ENCODE peak calls at places on chromosomes 16 and 17, in five cellular contexts. G is thoracic aorta, J is breast epithelium, K is cardiac muscle cell, E is omental fat pad. C is an unnamed sample.

GRCh38 chr17:39677581-39678339 is 9.5 kb downstream of the PNMT start:
- DNase-seq in J (no peak), E (no peak), K (peak), G (peak), C (peak)

GRCh38 chr17:3802461-3803307 is 1.7 kb upstream of the ITGAE start:
- DNase-seq in G (no peak), K (no peak), E (no peak), J (no peak), C (no peak)

GRCh38 chr17:27633312-27634025 is 2.5 kb downstream of the LGALS9 start:
- DNase-seq in J (no peak), K (no peak), E (no peak), G (no peak), C (no peak)

GRCh38 chr17:80938556-80938955 is 53.1 kb upstream of the CHMP6 start:
- DNase-seq in J (no peak), E (no peak), K (no peak), G (no peak), C (no peak)

GRCh38 chr16:23905027-23905426 is 69.2 kb downstream of the PRKCB start:
- DNase-seq in K (peak), G (no peak), J (no peak), E (no peak), C (no peak)

GRCh38 chr17:5286846-5287245 is 4.8 kb downstream of the RABEP1 start:
- DNase-seq in K (no peak), J (no peak), E (no peak), G (no peak), C (no peak)

GRCh38 chr16:78579020-78579419 is 479.6 kb downstream of the WWOX start:
- DNase-seq in G (no peak), J (no peak), E (no peak), K (no peak), C (no peak)

GRCh38 chr17:28615260-28615940 is 1.4 kb upstream of the RSKR start:
- DNase-seq in G (no peak), J (no peak), E (no peak), K (no peak), C (no peak)

GRCh38 chr17:41647940-41648410 is 23.6 kb upstream of the KRT17 start:
- DNase-seq in J (peak), G (peak), K (peak), E (peak), C (peak)

GRCh38 chr17:39027037-39027436 is 59.8 kb upstream of the FBXO47 start:
- DNase-seq in G (no peak), E (no peak), K (peak), J (peak), C (peak)

GRCh38 chr16:87210949-87211348 is 106.2 kb downstream of the C16orf95 start:
- DNase-seq in G (no peak), J (no peak), K (no peak), E (no peak), C (no peak)

GRCh38 chr17:51703364-51704341 is 443.3 kb downstream of the UTP18 start:
- DNase-seq in J (peak), G (peak), K (no peak), E (no peak), C (no peak)

GRCh38 chr16:65044861-65045260 is 77.0 kb downstream of the CDH11 start:
- DNase-seq in K (no peak), J (no peak), G (no peak), E (no peak), C (no peak)

GRCh38 chr17:273994-274832 is 78.4 kb downstream of the RPH3AL start:
- DNase-seq in E (no peak), J (no peak), G (no peak), K (no peak), C (peak)

GRCh38 chr17:77254961-77255741 is 114.4 kb downstream of the SEC14L1 start:
- DNase-seq in G (no peak), J (peak), E (no peak), K (no peak), C (no peak)

GRCh38 chr16:10003486-10003885 is 178.7 kb downstream of the GRIN2A start:
- DNase-seq in G (no peak), E (no peak), K (no peak), J (no peak), C (no peak)

GRCh38 chr16:27972500-27972899 is 91.0 kb downstream of the GSG1L start:
- DNase-seq in G (no peak), E (no peak), J (no peak), K (peak), C (no peak)

GRCh38 chr16:88558457-88559442 is 11.5 kb upstream of the ZC3H18 start:
- DNase-seq in K (peak), G (no peak), J (peak), E (no peak), C (no peak)
- TF ChIP-seq CTCF in K (peak), G (peak), J (peak), E (no peak), C (peak)

GRCh38 chr16:878071-878784 is 77.7 kb upstream of the GNG13 start:
- DNase-seq in K (no peak), G (no peak), E (no peak), J (no peak), C (no peak)
- TF ChIP-seq CTCF in K (no peak), G (no peak), E (no peak), J (no peak), C (no peak)

DNA sequence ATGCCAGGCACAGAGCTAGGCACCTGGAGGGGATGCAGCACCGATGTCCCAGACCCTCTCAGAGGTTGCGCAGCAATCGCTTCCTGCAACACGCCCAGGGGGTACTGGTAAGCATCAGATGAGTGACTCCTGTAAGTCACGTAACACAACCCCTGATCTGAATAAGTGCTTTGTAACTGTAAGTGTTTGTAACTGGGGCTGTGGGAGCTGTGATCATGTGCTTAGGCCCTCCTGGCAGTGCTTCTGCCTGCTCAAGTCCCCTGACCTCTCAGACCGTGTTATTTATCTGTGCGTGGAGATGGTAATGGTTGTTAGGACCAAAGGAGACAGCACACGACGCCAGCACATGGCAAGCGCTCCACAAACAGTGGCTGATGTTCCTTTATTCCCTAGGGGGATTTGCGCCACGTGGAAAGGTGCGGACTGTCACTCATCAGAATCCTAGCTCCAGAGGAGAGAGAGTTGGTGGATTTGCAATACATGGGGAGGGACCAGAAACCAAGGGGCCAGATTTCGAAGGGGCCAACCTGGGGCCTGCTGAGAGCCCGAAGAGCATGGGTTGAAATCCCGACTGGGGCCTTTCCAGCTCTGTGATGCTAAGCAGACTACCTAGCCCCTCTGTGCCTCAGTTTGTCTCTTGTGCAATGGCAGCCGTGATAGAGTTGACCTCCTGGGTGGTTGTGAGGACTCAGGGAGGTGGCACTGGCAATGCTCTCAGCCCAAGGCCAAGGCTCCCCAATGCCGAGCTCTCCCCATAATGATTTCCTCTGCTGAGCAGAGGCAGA is 151.8 kb downstream of the IRF8 start:
- DNase-seq in J (no peak), K (peak), E (no peak), G (no peak), C (no peak)
- TF ChIP-seq CTCF in J (no peak), K (no peak), E (no peak), G (no peak), C (no peak)

GRCh38 chr17:44362056-44362355 is 1.6 kb downstream of the FAM171A2 start:
- DNase-seq in G (no peak), K (no peak), J (no peak), E (no peak), C (no peak)

GRCh38 chr17:44361292-44362055 is 2.2 kb downstream of the FAM171A2 start:
- DNase-seq in J (no peak), E (no peak), K (no peak), G (no peak), C (no peak)

GRCh38 chr17:44360144-44360533 is 3.5 kb downstream of the FAM171A2 start:
- DNase-seq in J (no peak), E (no peak), K (no peak), G (no peak), C (no peak)

GRCh38 chr17:44359458-44360143 is 4.1 kb downstream of the FAM171A2 start:
- DNase-seq in E (no peak), J (no peak), K (no peak), G (no peak), C (no peak)

DNA sequence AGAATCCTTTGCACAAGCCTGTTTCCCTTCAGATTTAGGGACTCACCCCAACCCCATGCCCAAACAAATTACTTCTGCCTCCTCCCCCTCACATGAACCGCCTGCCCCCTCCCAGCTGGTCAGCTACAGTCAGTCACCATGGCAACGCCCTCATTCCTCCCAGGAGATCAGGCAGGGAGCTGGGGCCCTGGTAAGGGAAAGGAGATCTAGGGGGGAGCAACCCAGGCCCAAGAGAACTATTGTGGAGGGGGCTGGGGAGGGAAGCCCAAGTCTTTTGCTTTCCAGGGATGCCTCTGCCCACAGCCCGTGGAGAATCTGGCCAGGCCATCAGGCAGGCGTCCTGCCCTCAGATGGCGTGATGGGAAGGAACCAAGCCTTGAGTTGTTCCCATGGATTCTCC is 2.8 kb downstream of the FAM171A2 start:
- DNase-seq in G (no peak), K (peak), E (no peak), J (no peak), C (peak)
- TF ChIP-seq CTCF in G (no peak), K (no peak), E (no peak), J (no peak), C (no peak)

DNA sequence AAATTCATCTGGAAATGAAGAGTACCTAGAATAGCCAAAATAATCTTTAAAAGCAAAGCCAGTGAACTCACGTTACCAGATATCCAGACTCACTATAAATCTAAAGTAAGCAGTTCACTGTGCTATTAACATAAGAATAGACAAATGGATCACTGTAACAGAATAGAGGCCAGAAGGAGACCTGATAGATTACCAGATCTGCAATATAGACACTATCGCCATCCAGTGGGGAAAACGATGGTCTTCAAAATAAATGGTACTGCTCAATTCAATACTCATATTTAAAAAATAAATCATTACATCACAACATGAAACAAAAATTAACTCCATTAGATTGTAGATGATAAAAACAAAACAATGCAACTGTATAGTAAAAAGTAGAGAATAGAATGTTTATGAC is 158.6 kb upstream of the CDH8 start:
- DNase-seq in G (no peak), J (no peak), E (no peak), K (no peak), C (no peak)
- TF ChIP-seq CTCF in G (no peak), J (no peak), E (no peak), K (no peak), C (no peak)

GRCh38 chr16:29916979-29917378 is 9.0 kb downstream of the KCTD13 start:
- DNase-seq in G (no peak), K (no peak), J (no peak), E (no peak), C (no peak)
- TF ChIP-seq CTCF in G (no peak), K (no peak), J (no peak), E (no peak), C (no peak)

GRCh38 chr16:3577302-3577752 is at the start of gene NLRC3:
- DNase-seq in G (no peak), J (no peak), E (no peak), K (no peak), C (no peak)

GRCh38 chr16:3579776-3580175 is 2.6 kb upstream of the NLRC3 start:
- DNase-seq in G (no peak), J (no peak), K (no peak), E (no peak), C (no peak)

GRCh38 chr16:3578121-3578520 is 918 bp upstream of the NLRC3 start:
- DNase-seq in G (no peak), K (no peak), E (no peak), J (no peak), C (no peak)

GRCh38 chr16:3580271-3580670 is 3.1 kb upstream of the NLRC3 start:
- DNase-seq in J (no peak), E (no peak), K (no peak), G (no peak), C (no peak)

DNA sequence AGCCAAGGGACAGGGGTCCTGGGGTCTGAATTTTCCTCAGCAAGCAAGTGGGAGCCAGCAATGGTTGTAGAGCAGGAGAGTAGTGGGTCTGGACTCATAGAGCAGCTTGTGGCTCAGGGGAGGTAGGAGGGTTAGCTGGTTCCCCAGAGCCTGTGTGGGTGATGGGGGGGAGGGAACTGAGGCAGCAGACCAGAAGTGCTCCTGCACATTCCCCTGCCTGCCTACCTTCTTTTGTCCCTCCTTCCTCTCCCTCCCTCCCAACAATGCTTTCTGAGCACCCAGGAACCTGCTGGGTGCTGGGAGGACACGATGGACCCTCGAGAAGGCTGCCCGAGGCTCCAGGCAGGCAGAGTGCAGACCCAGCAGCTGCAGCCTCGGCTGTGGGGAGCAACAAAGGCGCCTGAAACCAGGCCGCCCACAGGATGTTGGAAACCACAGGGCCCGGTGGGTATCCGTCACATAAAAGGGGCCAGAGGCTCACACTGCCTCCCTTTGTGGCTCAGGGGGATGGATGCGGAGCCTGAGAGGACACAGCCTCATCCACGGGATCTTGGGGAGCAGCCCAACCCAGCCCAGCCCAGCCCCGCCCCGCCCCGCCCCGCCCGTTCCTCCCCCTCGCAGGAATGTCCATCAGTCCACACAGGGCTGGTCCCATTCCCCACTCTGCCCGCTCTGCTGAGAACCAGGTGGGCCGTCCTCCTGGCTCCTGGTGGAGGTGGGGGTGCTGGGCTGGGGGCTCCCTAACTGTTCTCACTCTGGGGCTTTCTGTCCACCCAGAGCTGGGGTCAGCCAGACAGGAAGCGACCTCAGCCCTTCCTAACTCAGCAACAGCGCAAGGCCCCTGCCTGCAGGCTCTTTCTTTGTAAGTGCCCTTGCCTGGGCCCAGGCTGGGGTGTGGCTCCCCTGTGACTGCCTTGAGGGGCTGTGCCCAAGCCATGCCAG is 1.7 kb upstream of the NLRC3 start:
- DNase-seq in K (no peak), E (no peak), G (no peak), J (no peak), C (no peak)
- TF ChIP-seq CTCF in K (no peak), E (no peak), G (no peak), J (no peak), C (no peak)

C was measured in dorsolateral prefrontal cortex.